ENCODE peak calls at places on chromosomes 11 and 22, in seven cellular contexts. A is ovary, W is IMR-90, Q is stomach, S is GM12878, N is body of pancreas, F is esophagus squamous epithelium. K is an unnamed sample.

GRCh38 chr11:73942030-73942429 is 8.8 kb upstream of the DNAJB13 start:
- DNase-seq in A (no peak), W (no peak), Q (no peak), S (no peak), N (no peak), F (no peak), K (no peak)

GRCh38 chr11:118565062-118565461 is 669 bp downstream of the IFT46 start:
- DNase-seq in A (no peak), W (no peak), Q (no peak), S (no peak), N (no peak), F (no peak), K (no peak)

GRCh38 chr11:46159694-46160093 is 38.4 kb upstream of the PHF21A start:
- DNase-seq in A (no peak), W (no peak), Q (no peak), S (no peak), N (no peak), F (no peak), K (no peak)

GRCh38 chr22:20661473-20661872 is 112.4 kb upstream of the SERPIND1 start:
- DNase-seq in A (no peak), W (no peak), Q (no peak), S (no peak), N (no peak), F (no peak), K (no peak)

GRCh38 chr11:19953909-19954308 is 206.4 kb downstream of the DBX1 start:
- DNase-seq in A (no peak), W (peak; percentile 91), Q (no peak), S (no peak), N (peak; percentile 62), F (no peak), K (no peak)

GRCh38 chr11:873723-874122 is 31.1 kb downstream of the TSPAN4 start:
- DNase-seq in A (no peak), W (peak; percentile 11), Q (no peak), S (no peak), N (no peak), F (no peak), K (no peak)

GRCh38 chr11:17514476-17514875 is 29.7 kb downstream of the USH1C start:
- DNase-seq in A (no peak), W (no peak), Q (no peak), S (no peak), N (no peak), F (no peak), K (no peak)

GRCh38 chr22:44341431-44342346 is 28.9 kb upstream of the SHISAL1 start:
- DNase-seq in A (peak; percentile 71), W (peak; percentile 69), Q (peak; percentile 79), S (no peak), N (no peak), F (no peak), K (no peak)

GRCh38 chr11:35029979-35030378 is 109.0 kb upstream of the CD44 start:
- DNase-seq in A (no peak), W (peak; percentile 84), Q (no peak), S (peak; percentile 81), N (no peak), F (no peak), K (no peak)

GRCh38 chr22:42747701-42748513 is 27.2 kb upstream of the A4GALT start:
- DNase-seq in A (no peak), W (peak; percentile 76), Q (no peak), S (no peak), N (no peak), F (no peak), K (no peak)

GRCh38 chr11:16591157-16591556 is 147.3 kb upstream of the C11orf58 start:
- DNase-seq in A (no peak), W (no peak), Q (no peak), S (no peak), N (no peak), F (no peak), K (no peak)

GRCh38 chr11:104120493-104121200 is 43.3 kb downstream of the PDGFD start:
- DNase-seq in A (no peak), W (no peak), Q (no peak), S (no peak), N (no peak), F (no peak), K (no peak)

GRCh38 chr11:10528121-10528520 is 12.9 kb downstream of the RNF141 start:
- DNase-seq in A (no peak), W (peak; percentile 69), Q (no peak), S (no peak), N (no peak), F (no peak), K (no peak)

GRCh38 chr11:45431301-45432018 is 145.3 kb upstream of the SYT13 start:
- DNase-seq in A (no peak), W (no peak), Q (no peak), S (no peak), N (no peak), F (no peak), K (no peak)

GRCh38 chr11:47377571-47378010 is 756 bp downstream of the SPI1 start:
- DNase-seq in A (peak; percentile 30), W (no peak), Q (no peak), S (no peak), N (no peak), F (no peak), K (no peak)

GRCh38 chr11:74679513-74679865 is 51.7 kb downstream of the CHRDL2 start:
- DNase-seq in A (no peak), W (no peak), Q (no peak), S (no peak), N (no peak), F (no peak), K (no peak)

GRCh38 chr11:78912778-78913177 is 338.1 kb upstream of the NARS2 start:
- DNase-seq in A (no peak), W (no peak), Q (no peak), S (no peak), N (no peak), F (no peak), K (no peak)

GRCh38 chr11:78914503-78914902 is 339.8 kb upstream of the NARS2 start:
- DNase-seq in A (no peak), W (no peak), Q (no peak), S (no peak), N (no peak), F (no peak), K (no peak)

GRCh38 chr11:78920329-78920728 is 345.7 kb upstream of the NARS2 start:
- DNase-seq in A (no peak), W (no peak), Q (no peak), S (no peak), N (no peak), F (no peak), K (no peak)

GRCh38 chr11:78921517-78921916 is 346.9 kb upstream of the NARS2 start:
- DNase-seq in A (no peak), W (no peak), Q (no peak), S (no peak), N (no peak), F (no peak), K (no peak)

DNA sequence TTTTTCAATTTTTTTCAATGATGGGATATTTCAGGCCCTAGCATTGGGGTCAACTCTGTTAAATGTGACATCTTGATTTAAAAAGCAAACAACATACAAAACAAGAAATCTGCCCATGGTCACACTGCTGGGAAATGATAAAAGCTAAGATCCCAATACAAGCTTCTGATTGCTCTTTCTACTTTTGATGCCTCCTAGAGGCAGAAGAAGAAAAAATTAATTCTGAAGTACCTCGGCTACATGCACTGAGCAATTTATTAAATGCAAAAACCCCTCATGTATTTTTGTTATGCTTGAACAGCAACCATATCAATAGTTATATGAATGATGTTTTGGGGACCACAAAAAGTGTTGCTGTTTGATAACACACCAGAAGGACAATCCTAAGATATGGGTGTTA is 342.1 kb upstream of the NARS2 start:
- DNase-seq in A (no peak), W (peak; percentile 6), Q (no peak), S (no peak), N (no peak), F (no peak), K (no peak)
- TF ChIP-seq CTCF in A (no peak), W (peak; percentile 29), Q (no peak), S (no peak), N (no peak), F (no peak), K (no peak)

GRCh38 chr11:87368876-87369480 is 331.2 kb downstream of the TMEM135 start:
- DNase-seq in A (no peak), W (no peak), Q (no peak), S (no peak), N (no peak), F (no peak), K (no peak)
- H3K27ac ChIP-seq in A (no peak overlapping the region), W (no peak overlapping the region), Q (no peak overlapping the region), S (no peak overlapping the region), N (no peak overlapping the region), F (peak overlapping the region; percentile 16), K (no peak overlapping the region)

DNA sequence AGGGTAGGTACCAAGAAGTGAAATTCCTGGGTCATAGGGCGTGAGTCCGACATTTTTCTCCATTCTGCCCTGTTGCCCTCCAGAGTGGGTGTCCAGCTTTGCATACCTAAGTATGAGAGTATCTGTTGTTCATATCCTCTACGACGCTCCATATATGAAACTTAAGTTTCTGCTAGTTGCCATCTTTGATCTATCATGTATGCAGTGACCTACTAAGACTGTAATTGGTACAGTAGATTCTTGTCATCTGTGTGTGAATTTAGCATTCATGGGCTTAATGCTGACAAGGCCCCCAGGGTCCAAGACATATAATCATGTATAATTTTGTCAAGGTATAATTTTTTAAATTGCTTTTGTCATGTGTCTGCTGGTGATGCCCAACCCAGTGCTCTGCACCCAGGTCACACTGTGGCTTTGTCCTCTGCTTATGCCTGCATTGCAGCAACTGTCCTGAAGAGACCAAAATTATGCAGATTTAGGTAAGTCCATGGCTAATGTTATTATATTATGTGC is 12.1 kb downstream of the NEAT1 start:
- DNase-seq in A (no peak), W (peak; percentile 38), Q (no peak), S (no peak), N (no peak), F (no peak), K (peak; percentile 47)
- TF ChIP-seq POLR2A in A (no peak), W (no peak), Q (no peak), S (no peak), N (no peak), F (no peak), K (peak; percentile 2)

GRCh38 chr11:121766138-121766537 is 313.4 kb upstream of the SORL1-AS1 start:
- DNase-seq in A (no peak), W (no peak), Q (no peak), S (no peak), N (no peak), F (no peak), K (no peak)

GRCh38 chr11:121775276-121775675 is 322.5 kb upstream of the SORL1-AS1 start:
- DNase-seq in A (no peak), W (no peak), Q (no peak), S (no peak), N (no peak), F (no peak), K (no peak)

GRCh38 chr11:121767433-121767832 is 314.7 kb upstream of the SORL1-AS1 start:
- DNase-seq in A (no peak), W (peak; percentile 50), Q (no peak), S (peak; percentile 54), N (peak; percentile 5), F (no peak), K (no peak)

GRCh38 chr11:121769191-121769590 is 316.4 kb upstream of the SORL1-AS1 start:
- DNase-seq in A (no peak), W (no peak), Q (no peak), S (no peak), N (no peak), F (no peak), K (no peak)

DNA sequence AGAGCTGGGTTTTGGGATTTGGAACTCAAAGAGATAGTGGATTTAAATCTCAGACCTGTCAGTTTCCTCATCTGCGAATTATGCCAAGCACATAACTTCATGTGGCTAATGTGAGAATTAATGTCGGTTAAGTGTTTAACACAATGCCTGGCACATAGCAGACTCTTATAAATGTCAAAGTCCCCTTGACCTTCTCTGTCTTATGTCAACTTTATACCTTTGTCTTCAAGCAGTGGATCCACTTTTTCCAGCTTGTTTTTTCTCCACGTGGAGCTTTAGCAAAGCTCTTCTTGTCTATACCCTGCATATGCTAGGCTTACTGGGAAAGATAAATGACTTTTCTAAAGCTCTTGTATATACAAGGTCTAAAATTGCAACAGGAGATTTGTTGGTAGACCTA is 318.2 kb upstream of the SORL1-AS1 start:
- DNase-seq in A (no peak), W (peak; percentile 17), Q (no peak), S (no peak), N (no peak), F (no peak), K (no peak)
- TF ChIP-seq CTCF in A (no peak), W (no peak), Q (no peak), S (no peak), N (no peak), F (no peak), K (no peak)